ENCODE peak calls at places on chromosome 11, in nine cellular contexts. W is stimulated activated CD4-positive, alpha-beta T cell treated with anti-CD3 and anti-CD28 coated beads, TNF-alpha, amount 100 ng/mL, for 48 hours; M is testis; R is stimulated activated CD8-positive, alpha-beta memory T cell treated with anti-CD3 and anti-CD28 coated beads, Interleukin-7, amount 100 ng/mL, for 1 hour; I is endothelial cell; L is heart right ventricle; K is cerebellar cortex; B is brain pericyte; V is activated CD8-positive, alpha-beta memory T cell treated with anti-CD3 and anti-CD28 coated beads, Interleukin-2, amount 10 ng/mL, durations not matched to agents 7 days and 5 days. D is an unnamed sample.
A peak's percentile ranks its signal among the peaks of the same experiment; 100 is the strongest.

GRCh38 chr11:803770-804598 is 1.0 kb downstream of the PIDD1 start:
- DNase-seq in W (no peak), M (no peak), R (no peak), I (no peak), L (peak; percentile 23), K (no peak), B (no peak), V (no peak), D (no peak)

GRCh38 chr11:19323502-19323901 is 82.8 kb upstream of the E2F8 start:
- DNase-seq in W (no peak), M (no peak), R (no peak), I (no peak), L (no peak), K (no peak), B (no peak), V (no peak), D (no peak)

GRCh38 chr11:35288817-35289541 is 130.4 kb downstream of the SLC1A2 start:
- DNase-seq in W (no peak), M (no peak), R (no peak), I (no peak), L (no peak), K (no peak), B (no peak), V (no peak), D (no peak)

GRCh38 chr11:123351375-123351774 is 78.7 kb upstream of the GRAMD1B start:
- DNase-seq in W (no peak), M (no peak), R (no peak), I (no peak), L (peak; percentile 40), K (peak; percentile 96), B (no peak), V (no peak), D (peak; percentile 90)

GRCh38 chr11:74398244-74399159 is at the start of gene PGM2L1:
- DNase-seq in W (peak; percentile 90), M (peak; percentile 98), R (peak; percentile 85), I (peak; percentile 88), L (peak; percentile 90), K (peak; percentile 96), B (peak; percentile 73), V (peak; percentile 96), D (peak; percentile 97)

GRCh38 chr11:16605440-16605970 is 132.9 kb upstream of the C11orf58 start:
- DNase-seq in W (no peak), M (peak; percentile 70), R (no peak), I (peak; percentile 47), L (peak; percentile 43), K (no peak), B (no peak), V (no peak), D (peak; percentile 13)

GRCh38 chr11:101195294-101195693 is 65.7 kb upstream of the PGR start:
- DNase-seq in W (no peak), M (no peak), R (no peak), I (no peak), L (no peak), K (no peak), B (no peak), V (no peak), D (no peak)

GRCh38 chr11:73233704-73234402 is 15.8 kb downstream of the P2RY2 start:
- DNase-seq in W (no peak), M (no peak), R (no peak), I (no peak), L (no peak), K (no peak), B (no peak), V (no peak), D (no peak)

GRCh38 chr11:129191649-129192048 is 476 bp downstream of the ARHGAP32 start:
- DNase-seq in W (no peak), M (no peak), R (no peak), I (no peak), L (no peak), K (no peak), B (no peak), V (no peak), D (no peak)

GRCh38 chr11:67174311-67174710 is 55.2 kb downstream of the KDM2A start:
- DNase-seq in W (no peak), M (no peak), R (no peak), I (no peak), L (no peak), K (no peak), B (no peak), V (no peak), D (no peak)

GRCh38 chr11:501001-501682 is 5.9 kb downstream of the RNH1 start:
- DNase-seq in W (no peak), M (no peak), R (no peak), I (no peak), L (peak; percentile 59), K (no peak), B (no peak), V (no peak), D (peak; percentile 1)

GRCh38 chr11:16986434-16987204 is 27.6 kb downstream of the PLEKHA7 start:
- DNase-seq in W (peak; percentile 29), M (peak; percentile 45), R (no peak), I (no peak), L (no peak), K (no peak), B (no peak), V (peak; percentile 82), D (no peak)

GRCh38 chr11:2142300-2142759 is 3.1 kb upstream of the IGF2 start:
- DNase-seq in W (no peak), M (no peak), R (no peak), I (no peak), L (no peak), K (no peak), B (no peak), V (no peak), D (no peak)

GRCh38 chr11:59106363-59107336 is at the start of gene FAM111B:
- DNase-seq in W (peak; percentile 56), M (peak; percentile 91), R (no peak), I (peak; percentile 55), L (peak; percentile 74), K (peak; percentile 59), B (peak; percentile 78), V (peak; percentile 89), D (peak; percentile 87)

GRCh38 chr11:64629796-64630562 is 39.0 kb downstream of the SLC22A12 start:
- DNase-seq in W (no peak), M (peak; percentile 82), R (no peak), I (peak; percentile 56), L (peak; percentile 34), K (peak; percentile 54), B (no peak), V (no peak), D (no peak)

D was measured in Ammon's horn.